ENCODE peak calls at places on chromosome 2, in six cellular contexts. H, G, D, K, N and V are unnamed samples.

GRCh38 chr2:64522843-64523428 is 1.2 kb upstream of the AFTPH start:
- DNase-seq in H (peak; percentile 80), G (peak; percentile 84), D (peak; percentile 44), K (peak; percentile 57), N (peak; percentile 94), V (peak; percentile 70)

GRCh38 chr2:74658516-74658915 is 4.5 kb downstream of the SEMA4F start:
- DNase-seq in H (peak; percentile 32), G (no peak), D (no peak), K (no peak), N (no peak), V (no peak)

GRCh38 chr2:231069379-231070054 is 12.8 kb downstream of the PSMD1 start:
- DNase-seq in H (peak; percentile 8), G (no peak), D (no peak), K (no peak), N (no peak), V (no peak)

GRCh38 chr2:190217616-190218015 is 102.0 kb downstream of the HIBCH start:
- DNase-seq in H (no peak), G (no peak), D (no peak), K (no peak), N (no peak), V (no peak)

GRCh38 chr2:218478544-218478943 is 59.6 kb downstream of the VIL1 start:
- DNase-seq in H (peak; percentile 63), G (no peak), D (no peak), K (no peak), N (no peak), V (no peak)

GRCh38 chr2:46803911-46804670 is 111.5 kb downstream of the MCFD2 start:
- DNase-seq in H (peak; percentile 72), G (no peak), D (no peak), K (no peak), N (no peak), V (no peak)

GRCh38 chr2:229642371-229642770 is 72.0 kb downstream of the DNER start:
- DNase-seq in H (no peak), G (peak; percentile 75), D (no peak), K (no peak), N (no peak), V (no peak)

GRCh38 chr2:30862054-30862651 is 54.9 kb upstream of the CAPN13 start:
- DNase-seq in H (peak; percentile 70), G (peak; percentile 82), D (peak; percentile 61), K (peak; percentile 62), N (peak; percentile 34), V (peak; percentile 62)

GRCh38 chr2:157596992-157597681 is 31.5 kb downstream of the ACVR1C start:
- DNase-seq in H (peak; percentile 14), G (peak; percentile 45), D (peak; percentile 29), K (peak; percentile 63), N (peak; percentile 14), V (peak; percentile 40)

GRCh38 chr2:173947131-173947530 is 18.0 kb downstream of the SP3 start:
- DNase-seq in H (no peak), G (no peak), D (no peak), K (no peak), N (no peak), V (no peak)

GRCh38 chr2:26033769-26034596 is at the start of gene RAB10:
- DNase-seq in H (peak; percentile 99), G (peak; percentile 99), D (peak; percentile 98), K (peak; percentile 99), N (peak; percentile 94), V (peak; percentile 97)

GRCh38 chr2:147232225-147232669 is 612.6 kb upstream of the ACVR2A start:
- DNase-seq in H (no peak), G (no peak), D (no peak), K (no peak), N (no peak), V (no peak)

GRCh38 chr2:141611981-141612380 is 518.8 kb downstream of the LRP1B start:
- DNase-seq in H (peak; percentile 16), G (no peak), D (no peak), K (no peak), N (no peak), V (no peak)

GRCh38 chr2:12701786-12702660 is 14.7 kb upstream of the TRIB2 start:
- DNase-seq in H (peak; percentile 44), G (no peak), D (no peak), K (no peak), N (no peak), V (no peak)

GRCh38 chr2:127629637-127630036 is 16.3 kb upstream of the GPR17 start:
- DNase-seq in H (no peak), G (no peak), D (no peak), K (no peak), N (no peak), V (no peak)

GRCh38 chr2:53859354-53860159 is at the start of gene GPR75:
- DNase-seq in H (peak; percentile 15), G (peak; percentile 37), D (no peak), K (no peak), N (no peak), V (no peak)

GRCh38 chr2:111703759-111704158 is 180.2 kb downstream of the ANAPC1 start:
- DNase-seq in H (no peak), G (no peak), D (no peak), K (no peak), N (no peak), V (no peak)

GRCh38 chr2:180125245-180125962 is 118.3 kb upstream of the CWC22 start:
- DNase-seq in H (peak; percentile 92), G (peak; percentile 65), D (peak; percentile 17), K (peak; percentile 26), N (peak; percentile 59), V (peak; percentile 38)

GRCh38 chr2:128732976-128733431 is 414.3 kb upstream of the HS6ST1 start:
- DNase-seq in H (peak; percentile 94), G (peak; percentile 49), D (no peak), K (no peak), N (no peak), V (no peak)

GRCh38 chr2:1979101-1979500 is 234.8 kb upstream of the PXDN start:
- DNase-seq in H (no peak), G (no peak), D (no peak), K (no peak), N (no peak), V (no peak)

GRCh38 chr2:28901202-28901601 is 6.7 kb downstream of the WDR43 start:
- DNase-seq in H (no peak), G (no peak), D (no peak), K (no peak), N (no peak), V (no peak)

GRCh38 chr2:239180526-239181073 is 220.2 kb downstream of the HDAC4 start:
- DNase-seq in H (no peak), G (no peak), D (no peak), K (no peak), N (no peak), V (no peak)

GRCh38 chr2:30641765-30642341 is 165.4 kb downstream of the CAPN13 start:
- DNase-seq in H (no peak), G (no peak), D (no peak), K (no peak), N (no peak), V (no peak)

GRCh38 chr2:84846041-84846663 is 34.7 kb downstream of the TRABD2A start:
- DNase-seq in H (peak; percentile 28), G (peak; percentile 16), D (no peak), K (no peak), N (no peak), V (no peak)

GRCh38 chr2:17479875-17480274 is 38.4 kb downstream of the RAD51AP2 start:
- DNase-seq in H (no peak), G (no peak), D (no peak), K (no peak), N (no peak), V (no peak)

GRCh38 chr2:232481322-232482140 is 6.1 kb downstream of the ECEL1 start:
- DNase-seq in H (no peak), G (no peak), D (no peak), K (no peak), N (no peak), V (no peak)

GRCh38 chr2:160365691-160366367 is 127.8 kb downstream of the RBMS1 start:
- DNase-seq in H (peak; percentile 49), G (no peak), D (no peak), K (no peak), N (no peak), V (no peak)

GRCh38 chr2:133346654-133347053 is 221.6 kb downstream of the NCKAP5 start:
- DNase-seq in H (peak; percentile 4), G (no peak), D (no peak), K (no peak), N (no peak), V (no peak)

GRCh38 chr2:218991674-218992168 is 1.5 kb downstream of the CRYBA2 start:
- DNase-seq in H (no peak), G (no peak), D (no peak), K (no peak), N (no peak), V (peak; percentile 26)